ENCODE peak calls at places on chromosome 11, in four cellular contexts. D, A, X and Y are unnamed samples.
A peak's percentile ranks its signal among the peaks of the same experiment; 100 is the strongest.

GRCh38 chr11:116512841-116513240 is 259.9 kb downstream of the BUD13 start:
- DNase-seq in X (no peak), D (no peak), A (no peak), Y (no peak)

GRCh38 chr11:44617671-44618461 is 52.4 kb downstream of the CD82 start:
- DNase-seq in X (no peak), D (no peak), A (no peak), Y (no peak)

GRCh38 chr11:5362017-5362625 is 10.8 kb downstream of the OR51B6 start:
- DNase-seq in A (no peak), X (no peak), D (peak; percentile 19), Y (no peak)

GRCh38 chr11:16291729-16292128 is 64.6 kb downstream of the SOX6 start:
- DNase-seq in D (peak; percentile 32), A (no peak), X (no peak), Y (no peak)

GRCh38 chr11:440065-441042 is 1.5 kb downstream of the ANO9 start:
- DNase-seq in X (no peak), D (peak; percentile 58), A (peak; percentile 32), Y (no peak)

GRCh38 chr11:61921446-61921845 is 4.1 kb upstream of the RAB3IL1 start:
- DNase-seq in D (peak; percentile 8), X (no peak), A (no peak), Y (no peak)

GRCh38 chr11:46410021-46410420 is 18.4 kb upstream of the CHRM4 start:
- DNase-seq in A (no peak), D (no peak), X (no peak), Y (peak; percentile 68)

GRCh38 chr11:119362741-119363080 is 16.2 kb upstream of the MFRP start:
- DNase-seq in D (no peak), A (no peak), X (no peak), Y (no peak)

GRCh38 chr11:120335596-120335927 is 651 bp upstream of the ARHGEF12 start:
- DNase-seq in X (no peak), D (no peak), A (no peak), Y (peak; percentile 43)

GRCh38 chr11:70933986-70934583 is 318.3 kb downstream of the SHANK2 start:
- DNase-seq in A (no peak), D (no peak), X (no peak), Y (no peak)

DNA sequence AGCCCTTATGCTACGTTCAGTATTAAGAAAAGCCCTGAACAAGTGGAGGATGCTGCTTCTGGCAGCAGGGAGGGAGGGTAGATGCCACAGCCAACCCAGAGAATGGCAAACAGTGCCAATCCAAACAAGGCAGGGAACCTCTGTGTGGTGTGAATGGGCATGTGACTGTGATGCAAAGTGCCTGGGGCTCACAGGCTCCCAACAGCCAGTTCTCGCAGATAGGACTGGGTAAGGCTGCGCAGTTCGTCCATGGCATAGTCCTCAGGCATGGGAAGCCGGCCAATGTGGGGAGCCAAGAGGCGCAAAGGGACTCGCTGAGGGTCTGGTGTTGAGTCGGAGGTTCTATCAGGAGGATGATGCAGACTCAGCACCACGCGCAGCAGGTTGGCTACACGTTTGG is 4.8 kb upstream of the CHRNA10 start:
- DNase-seq in A (no peak), D (no peak), X (no peak), Y (no peak)
- TF ChIP-seq ETV6 in A (no peak), D (no peak), X (no peak), Y (no peak)

DNA sequence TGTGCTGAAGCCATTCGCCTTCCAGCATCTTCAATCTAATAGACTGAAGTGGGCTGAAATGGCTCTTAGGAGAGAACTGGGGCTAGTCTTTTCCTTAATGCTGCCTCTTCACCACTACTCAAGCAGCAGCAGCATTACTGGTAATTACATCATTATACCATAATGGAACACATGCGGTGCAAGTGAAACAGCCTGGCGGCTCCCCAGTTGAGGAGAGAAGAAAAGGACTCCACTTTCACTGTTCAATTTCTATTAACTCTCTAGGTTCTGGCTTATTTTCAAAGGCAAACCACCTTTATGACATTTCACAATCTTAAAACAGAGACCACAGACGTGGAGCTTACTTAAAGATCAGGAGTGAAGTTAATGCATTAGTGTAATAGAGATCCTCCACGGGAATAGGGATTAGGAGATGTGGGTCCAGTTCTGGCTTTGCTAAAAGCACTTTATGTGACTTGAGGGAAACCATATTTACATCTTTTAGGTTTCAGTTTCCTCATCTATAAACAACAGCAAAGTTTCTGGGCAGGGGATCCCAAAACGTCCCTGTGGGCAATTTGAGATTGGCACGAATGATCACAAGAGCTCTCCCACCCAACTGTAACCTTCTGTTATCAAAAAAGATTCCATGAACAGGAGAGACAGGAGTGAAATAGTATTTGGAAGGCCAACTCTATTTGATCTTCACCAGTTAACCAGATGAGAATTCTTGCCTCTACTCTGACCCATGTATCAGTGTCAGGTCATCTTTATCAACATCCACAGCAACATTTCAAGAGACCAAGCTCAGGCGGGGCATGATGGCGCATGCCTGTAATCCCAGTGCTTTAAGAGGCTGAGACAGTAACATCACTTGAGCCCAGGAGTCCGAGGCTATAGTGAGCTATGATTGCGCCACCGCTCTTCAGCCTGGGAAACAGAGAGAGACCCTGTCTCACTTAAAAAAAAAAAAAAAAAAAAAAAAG is 62.6 kb downstream of the GAB2 start:
- DNase-seq in A (no peak), D (no peak), X (no peak), Y (no peak)
- TF ChIP-seq ETV6 in A (no peak), D (no peak), X (no peak), Y (no peak)

GRCh38 chr11:47571012-47571729 is 5.8 kb downstream of the PTPMT1 start:
- DNase-seq in A (no peak), X (no peak), D (peak; percentile 7), Y (no peak)

GRCh38 chr11:47569646-47570045 is 4.2 kb downstream of the PTPMT1 start:
- DNase-seq in X (no peak), A (no peak), D (peak; percentile 6), Y (no peak)

GRCh38 chr11:47573321-47573720 is 5.4 kb downstream of the KBTBD4 start:
- DNase-seq in X (no peak), D (peak; percentile 10), A (no peak), Y (no peak)

GRCh38 chr11:47571895-47572294 is 6.5 kb downstream of the PTPMT1 start:
- DNase-seq in D (peak; percentile 7), X (no peak), A (no peak), Y (no peak)

DNA sequence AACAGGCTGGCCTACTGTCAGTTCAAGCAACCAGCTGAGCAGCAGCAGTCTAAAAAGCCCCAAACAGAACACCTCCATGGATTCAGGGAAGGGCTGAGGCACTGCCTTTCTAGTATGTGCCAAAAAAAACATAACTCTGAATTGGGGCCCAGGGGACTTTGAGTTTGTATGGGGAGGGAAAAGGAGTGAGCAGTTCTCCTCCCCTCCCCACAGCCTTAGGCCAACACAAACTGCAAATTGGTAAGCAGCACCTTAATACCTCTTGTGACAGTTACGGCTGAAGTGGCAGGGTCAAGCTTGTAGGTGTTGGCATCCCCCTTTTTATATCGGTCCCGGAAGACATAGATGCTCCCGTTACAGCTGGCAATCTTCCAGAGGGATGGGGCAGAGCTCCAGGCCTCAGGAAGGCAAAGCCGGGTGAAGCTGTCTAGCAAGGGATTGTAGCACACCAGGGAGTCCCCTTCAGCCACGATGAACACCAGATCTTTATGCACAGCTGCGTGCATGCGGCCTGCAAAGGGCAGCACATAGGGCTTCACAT is 6.0 kb downstream of the KBTBD4 start:
- DNase-seq in D (peak; percentile 13), A (no peak), X (no peak), Y (no peak)
- TF ChIP-seq ETV6 in D (no peak), A (no peak), X (no peak), Y (no peak)

DNA sequence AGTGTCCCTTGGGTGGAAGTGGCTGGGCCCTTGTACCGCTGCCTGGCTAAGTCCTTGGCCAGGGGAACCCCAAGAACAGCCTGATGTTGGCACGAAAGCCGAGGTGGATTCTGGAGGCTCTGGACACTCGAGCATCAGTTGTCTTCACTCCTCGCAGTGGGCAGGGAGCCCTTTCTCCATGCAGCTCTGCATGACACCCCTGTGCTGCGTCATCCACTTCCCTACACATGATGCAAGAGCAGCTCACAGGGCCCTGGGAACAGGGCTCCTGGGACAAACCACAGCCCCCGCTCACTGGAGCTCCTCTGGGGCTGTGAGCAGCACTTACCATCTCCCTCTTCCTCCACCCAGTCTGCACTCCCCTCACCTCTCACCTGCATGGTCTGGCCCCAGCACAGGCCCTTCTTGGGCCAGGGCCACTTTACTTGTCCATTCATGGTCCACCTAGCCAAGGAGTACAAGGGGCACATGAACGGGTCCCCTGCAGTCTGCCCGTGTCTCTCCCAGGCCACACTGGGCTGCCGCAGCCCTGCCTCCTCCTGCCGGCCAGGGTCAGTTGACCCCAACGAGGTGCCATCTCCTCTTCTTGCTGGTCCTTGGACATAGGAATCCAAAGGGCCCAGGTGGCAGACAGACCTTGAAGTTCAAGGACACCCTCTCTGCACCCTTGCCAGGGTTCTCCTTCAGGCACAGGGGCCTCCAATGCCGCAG is 66.5 kb downstream of the IGF2 start:
- DNase-seq in D (no peak), X (no peak), A (no peak), Y (no peak)
- TF ChIP-seq ETV6 in D (no peak), X (no peak), A (no peak), Y (no peak)

DNA sequence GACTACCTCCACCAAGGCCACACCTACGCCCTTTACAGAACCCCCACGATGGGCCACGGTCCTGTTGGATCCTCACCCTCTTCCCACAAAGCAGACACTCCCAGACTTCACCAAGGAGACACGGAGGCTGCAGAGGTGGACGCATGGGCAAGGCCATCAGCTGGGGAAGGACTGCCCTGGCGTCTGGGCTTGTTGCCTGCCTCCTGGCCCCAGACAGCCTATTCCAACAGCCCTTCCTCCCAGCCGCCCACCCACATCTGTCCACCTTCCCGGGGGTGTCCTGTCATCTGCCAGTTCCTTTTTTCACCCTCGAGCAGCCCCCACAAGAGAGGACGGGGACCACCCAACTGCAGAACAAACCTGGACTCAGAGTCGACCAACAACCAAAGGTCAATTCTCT is 28.9 kb upstream of the TH start:
- DNase-seq in D (no peak), X (no peak), A (no peak), Y (no peak)
- TF ChIP-seq ETV6 in D (no peak), X (no peak), A (no peak), Y (no peak)